ENCODE peak calls at places on chromosome 7, in four cellular contexts. W, M, O and Z are unnamed samples.

GRCh38 chr7:71120096-71120495 is 11.8 kb upstream of the GALNT17 start:
- DNase-seq in W (no peak), M (no peak), O (no peak), Z (no peak)

GRCh38 chr7:130356121-130356759 is 11.6 kb downstream of the CPA5 start:
- DNase-seq in W (no peak), M (no peak), O (peak), Z (peak)

GRCh38 chr7:29502133-29502532 is 61.5 kb upstream of the PRR15 start:
- DNase-seq in W (no peak), M (no peak), O (peak), Z (no peak)

GRCh38 chr7:27459729-27460048 is 203.0 kb downstream of the HIBADH start:
- DNase-seq in W (no peak), M (no peak), O (peak), Z (no peak)

GRCh38 chr7:41637051-41637450 is 65.8 kb downstream of the INHBA start:
- DNase-seq in W (no peak), M (no peak), O (peak), Z (no peak)

GRCh38 chr7:140079121-140079536 is 16.4 kb upstream of the PARP12 start:
- DNase-seq in W (no peak), M (no peak), O (peak), Z (peak)

GRCh38 chr7:108581655-108582491 is 12.2 kb downstream of the DNAJB9 start:
- DNase-seq in W (no peak), M (no peak), O (peak), Z (no peak)

GRCh38 chr7:120806669-120807068 is 51.3 kb downstream of the TSPAN12 start:
- DNase-seq in W (no peak), M (no peak), O (no peak), Z (no peak)

GRCh38 chr7:115274-115911 is 77.0 kb upstream of the FAM20C start:
- DNase-seq in W (no peak), M (no peak), O (peak), Z (no peak)

GRCh38 chr7:24966802-24967201 is 13.2 kb downstream of the OSBPL3 start:
- DNase-seq in W (no peak), M (no peak), O (no peak), Z (no peak)

GRCh38 chr7:157404845-157405481 is 68.2 kb downstream of the DNAJB6 start:
- DNase-seq in W (no peak), M (no peak), O (peak), Z (no peak)

GRCh38 chr7:155258233-155258575 is 39.5 kb upstream of the INSIG1 start:
- DNase-seq in W (no peak), M (no peak), O (peak), Z (no peak)

GRCh38 chr7:150631866-150632864 is at the start of gene GIMAP6:
- DNase-seq in W (no peak), M (no peak), O (no peak), Z (no peak)

GRCh38 chr7:32154797-32155196 is 84.6 kb upstream of the PDE1C start:
- DNase-seq in W (no peak), M (no peak), O (peak), Z (no peak)

GRCh38 chr7:55254242-55254595 is 110.9 kb upstream of the LANCL2 start:
- DNase-seq in W (no peak), M (no peak), O (no peak), Z (no peak)

GRCh38 chr7:88806280-88807037 is 10.9 kb upstream of the TEX47 start:
- DNase-seq in W (no peak), M (no peak), O (no peak), Z (no peak)

GRCh38 chr7:17434841-17435692 is 136.6 kb downstream of the AHR start:
- DNase-seq in W (no peak), M (no peak), O (peak), Z (no peak)

GRCh38 chr7:47498229-47499056 is 83.5 kb downstream of the TNS3 start:
- DNase-seq in W (no peak), M (no peak), O (no peak), Z (no peak)

GRCh38 chr7:30726296-30727006 is 25.5 kb upstream of the INMT start:
- DNase-seq in W (no peak), M (no peak), O (no peak), Z (no peak)

GRCh38 chr7:2019693-2020511 is 212.8 kb downstream of the MAD1L1 start:
- DNase-seq in W (no peak), M (no peak), O (peak), Z (no peak)